ENCODE peak calls at places on chromosome 18, in seven cellular contexts. O is IMR-90, R is mesendoderm, Q is neuronal stem cell, S is H9, K is H1, V is trophoblast cell. U is an unnamed sample.

GRCh38 chr18:6763524-6763923 is 34.0 kb downstream of the ARHGAP28 start:
- DNase-seq in O (no peak), R (no peak), Q (no peak), S (no peak), V (no peak), K (no peak), U (no peak)

GRCh38 chr18:5103286-5103685 is 93.8 kb downstream of the AKAIN1 start:
- DNase-seq in K (no peak), R (no peak), V (no peak), S (no peak), Q (no peak), O (no peak), U (no peak)

GRCh38 chr18:48879008-48879431 is 71.7 kb downstream of the SMAD7 start:
- DNase-seq in R (peak), O (no peak), K (no peak), V (peak), S (peak), Q (no peak), U (no peak)

GRCh38 chr18:48715651-48716354 is 177.0 kb downstream of the CTIF start:
- DNase-seq in K (no peak), Q (no peak), O (no peak), V (peak), R (peak), S (no peak), U (no peak)

GRCh38 chr18:35933982-35934381 is 38.5 kb upstream of the RMP24 start:
- DNase-seq in K (no peak), R (peak), Q (no peak), O (no peak), V (peak), S (no peak), U (no peak)

GRCh38 chr18:50870138-50870845 is 8.6 kb upstream of the ME2 start:
- DNase-seq in K (no peak), V (peak), O (peak), Q (no peak), S (no peak), R (no peak), U (peak)

GRCh38 chr18:79367480-79367879 is 28.2 kb upstream of the NFATC1 start:
- DNase-seq in K (no peak), S (no peak), V (no peak), Q (no peak), O (no peak), R (no peak), U (no peak)

GRCh38 chr18:58862851-58863538 is 1.7 kb upstream of the ZNF532 start:
- DNase-seq in V (peak), O (peak), Q (no peak), K (no peak), R (peak), S (no peak), U (peak)

GRCh38 chr18:505483-506122 is 5.1 kb upstream of the COLEC12 start:
- DNase-seq in S (no peak), K (no peak), O (no peak), V (no peak), R (peak), Q (no peak), U (no peak)

GRCh38 chr18:55404811-55405654 is 183.0 kb downstream of the TCF4 start:
- DNase-seq in Q (no peak), R (no peak), O (no peak), K (no peak), S (no peak), V (no peak), U (no peak)

GRCh38 chr18:58447342-58448190 is 181.3 kb downstream of the ALPK2 start:
- DNase-seq in S (no peak), K (no peak), R (peak), O (peak), Q (peak), V (no peak), U (peak)

GRCh38 chr18:10421859-10422258 is 32.6 kb upstream of the APCDD1 start:
- DNase-seq in V (no peak), R (no peak), S (no peak), O (peak), K (no peak), Q (no peak), U (no peak)

GRCh38 chr18:75824661-75825060 is 397.2 kb upstream of the SMIM21 start:
- DNase-seq in V (no peak), S (no peak), O (no peak), R (no peak), Q (no peak), K (no peak), U (no peak)

GRCh38 chr18:75831960-75832359 is 404.5 kb upstream of the SMIM21 start:
- DNase-seq in Q (no peak), V (no peak), O (no peak), R (no peak), K (no peak), S (no peak), U (no peak)

GRCh38 chr18:75828379-75828778 is 400.9 kb upstream of the SMIM21 start:
- DNase-seq in R (peak), S (no peak), V (no peak), K (no peak), O (no peak), Q (no peak), U (no peak)

GRCh38 chr18:75830848-75831247 is 403.3 kb upstream of the SMIM21 start:
- DNase-seq in K (no peak), O (no peak), S (no peak), V (no peak), Q (no peak), R (no peak), U (no peak)

DNA sequence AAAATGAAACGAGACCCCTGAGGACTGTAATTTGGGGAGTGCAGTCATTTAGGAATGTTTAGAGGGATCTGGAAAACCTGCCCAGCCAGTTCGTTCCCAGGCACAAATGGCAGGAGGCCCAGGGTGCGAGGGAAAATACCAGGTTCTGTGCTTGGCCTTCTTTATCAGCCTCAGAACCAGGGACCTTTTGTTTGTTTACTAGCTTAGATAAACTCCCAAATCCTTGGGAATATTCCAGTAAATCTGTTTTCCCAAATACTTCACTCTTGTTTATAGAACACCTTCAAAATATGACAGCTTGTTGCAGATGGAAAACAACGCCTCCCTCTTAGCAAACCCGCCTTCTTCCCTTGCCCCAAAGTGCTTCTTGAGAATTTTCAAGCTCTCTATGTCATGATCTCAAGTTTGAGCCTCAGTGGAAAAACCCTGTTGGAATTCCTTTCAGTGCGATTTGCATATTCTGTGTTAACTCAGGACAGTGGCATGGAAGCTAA is 400.3 kb upstream of the SMIM21 start:
- DNase-seq in V (no peak), S (no peak), K (no peak), R (peak), O (no peak), Q (no peak), U (peak)
- H2BK120ac ChIP-seq in V (peak), S (no peak), K (no peak), R (no peak), O (no peak), Q (no peak), U (no peak)

DNA sequence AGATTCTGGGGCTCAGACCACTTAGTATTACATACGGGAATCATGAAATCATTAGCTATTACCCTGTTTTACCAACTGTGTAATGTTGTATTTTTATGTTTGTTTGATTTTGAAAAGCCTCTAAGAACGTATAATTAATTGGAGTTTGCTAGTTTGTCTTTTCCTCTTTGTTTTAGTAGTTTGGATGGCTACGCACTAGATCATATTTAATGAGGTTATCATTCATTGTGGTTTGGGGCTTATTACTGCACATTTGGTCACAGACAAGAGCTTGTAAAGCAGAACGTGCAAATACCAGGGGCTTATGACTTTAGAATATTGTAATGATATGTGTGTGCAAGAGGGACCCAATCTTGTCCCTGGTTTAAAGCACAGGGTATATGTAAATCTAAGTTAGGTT is 10.3 kb downstream of the CABLES1 start:
- DNase-seq in O (no peak), K (no peak), S (no peak), Q (no peak), R (no peak), V (no peak), U (no peak)
- H2BK120ac ChIP-seq in O (no peak), K (no peak), S (no peak), Q (no peak), R (no peak), V (no peak), U (no peak)

GRCh38 chr18:44750774-44751173 is 70.1 kb downstream of the SETBP1 start:
- DNase-seq in Q (no peak), O (no peak), R (no peak), V (no peak), S (no peak), K (no peak), U (no peak)

GRCh38 chr18:44748582-44748981 is 67.9 kb downstream of the SETBP1 start:
- DNase-seq in Q (no peak), O (no peak), K (no peak), S (no peak), V (peak), R (no peak), U (no peak)

GRCh38 chr18:44743626-44744025 is 62.9 kb downstream of the SETBP1 start:
- DNase-seq in R (no peak), V (no peak), K (no peak), Q (no peak), O (no peak), S (no peak), U (no peak)

GRCh38 chr18:44744206-44745180 is 63.8 kb downstream of the SETBP1 start:
- DNase-seq in S (peak), K (no peak), V (no peak), R (peak), Q (peak), O (no peak), U (no peak)

GRCh38 chr18:44747157-44747556 is 66.5 kb downstream of the SETBP1 start:
- DNase-seq in K (no peak), S (no peak), O (no peak), V (no peak), Q (no peak), R (no peak), U (no peak)
- H2BK120ac ChIP-seq in K (no peak), S (no peak), O (no peak), V (no peak), Q (no peak), R (no peak), U (no peak)

DNA sequence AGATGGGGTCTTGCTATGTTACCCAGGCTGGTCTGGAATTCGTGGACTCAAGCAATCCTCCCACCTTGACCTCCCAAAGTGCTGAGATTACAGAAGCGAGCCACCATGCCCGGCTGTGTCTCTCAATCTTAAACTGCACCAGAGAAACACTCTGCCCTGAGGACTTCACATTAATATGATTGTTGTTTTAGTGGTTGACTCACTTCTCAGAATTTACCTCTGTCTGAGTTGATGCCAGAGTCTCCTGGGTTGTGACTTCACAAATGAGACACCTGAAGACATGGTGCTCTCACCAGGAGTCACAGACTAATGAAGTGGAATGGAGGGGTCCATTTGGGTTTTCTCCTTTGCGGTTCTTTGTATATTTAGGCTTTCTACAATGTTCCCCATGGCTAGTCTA is 61.0 kb upstream of the TGIF1 start:
- DNase-seq in R (no peak), K (no peak), O (no peak), S (no peak), V (no peak), Q (no peak), U (no peak)
- H2BK120ac ChIP-seq in R (no peak), K (no peak), O (no peak), S (no peak), V (no peak), Q (no peak), U (no peak)

U was measured in mesenchymal stem cell.